ENCODE peak calls at places on chromosomes 2 and 18, in six cellular contexts. T is MM.1S, E is heart left ventricle, N is WERI-Rb-1, R is endodermal cell, A is A673. F is an unnamed sample.

GRCh38 chr2:158142568-158143332 is 41.1 kb downstream of the UPP2 start:
- DNase-seq in T (no peak), E (no peak), N (no peak), R (no peak), A (peak), F (peak)

GRCh38 chr2:134359367-134360081 is 105.7 kb downstream of the MGAT5 start:
- DNase-seq in T (no peak), E (no peak), N (peak), R (no peak), A (no peak), F (no peak)

GRCh38 chr2:216520156-216520555 is 21.5 kb downstream of the RPL37A start:
- DNase-seq in T (no peak), E (no peak), N (no peak), R (no peak), A (no peak), F (peak)

GRCh38 chr2:134260726-134261125 is 6.9 kb downstream of the MGAT5 start:
- DNase-seq in T (no peak), E (peak), N (no peak), R (no peak), A (no peak), F (peak)

GRCh38 chr2:191341436-191341835 is 96.2 kb downstream of the MYO1B start:
- DNase-seq in T (no peak), E (no peak), N (no peak), R (no peak), A (no peak), F (no peak)

GRCh38 chr2:225103737-225104141 is 61.5 kb upstream of the DOCK10 start:
- DNase-seq in T (no peak), E (no peak), N (no peak), R (no peak), A (no peak), F (peak)

GRCh38 chr2:11683486-11683885 is 13.5 kb upstream of the NTSR2 start:
- DNase-seq in T (no peak), E (no peak), N (peak), R (peak), A (no peak), F (no peak)

GRCh38 chr2:113896791-113897190 is 6.9 kb downstream of the ACTR3 start:
- DNase-seq in T (no peak), E (no peak), N (no peak), R (no peak), A (no peak), F (peak)

GRCh38 chr2:41160439-41160838 is 708.5 kb upstream of the SLC8A1 start:
- DNase-seq in T (no peak), E (no peak), N (peak), R (no peak), A (no peak), F (no peak)

GRCh38 chr2:20484810-20485611 is 38.1 kb downstream of the RHOB start:
- DNase-seq in T (no peak), E (no peak), N (no peak), R (peak), A (no peak), F (no peak)

GRCh38 chr18:26480897-26481795 is 67.2 kb downstream of the KCTD1 start:
- DNase-seq in T (no peak), E (no peak), N (no peak), R (no peak), A (peak), F (peak)

GRCh38 chr2:108612514-108613183 is 78.4 kb downstream of the LIMS1 start:
- DNase-seq in T (peak), E (no peak), N (no peak), R (no peak), A (no peak), F (no peak)

GRCh38 chr2:37389984-37390765 is 45.7 kb downstream of the QPCT start:
- DNase-seq in T (peak), E (peak), N (peak), R (peak), A (peak), F (peak)

GRCh38 chr18:25503567-25504081 is 151.7 kb upstream of the ZNF521 start:
- DNase-seq in T (no peak), E (peak), N (peak), R (peak), A (peak), F (peak)

GRCh38 chr2:100482741-100483140 is 12.5 kb downstream of the NMS start:
- DNase-seq in T (no peak), E (no peak), N (no peak), R (peak), A (no peak), F (no peak)

GRCh38 chr2:3489449-3490115 is 29.7 kb downstream of the ADI1 start:
- DNase-seq in T (no peak), E (no peak), N (no peak), R (peak), A (no peak), F (no peak)

GRCh38 chr2:220811952-220812570 is 760.0 kb downstream of the EPHA4 start:
- DNase-seq in T (no peak), E (no peak), N (no peak), R (no peak), A (no peak), F (peak)

GRCh38 chr2:235945608-235946140 is 222.5 kb downstream of the GBX2 start:
- DNase-seq in T (peak), E (no peak), N (no peak), R (no peak), A (no peak), F (no peak)

GRCh38 chr2:174859563-174860169 is 95.4 kb upstream of the CHRNA1 start:
- DNase-seq in T (no peak), E (no peak), N (no peak), R (no peak), A (no peak), F (no peak)

GRCh38 chr2:42169869-42170465 is 814 bp downstream of the EML4 start:
- DNase-seq in T (peak), E (no peak), N (no peak), R (no peak), A (peak), F (peak)

GRCh38 chr2:238448031-238448955 is 21.6 kb downstream of the ASB1 start:
- DNase-seq in T (no peak), E (no peak), N (no peak), R (no peak), A (no peak), F (no peak)

GRCh38 chr2:120066708-120067547 is 54.1 kb downstream of the EPB41L5 start:
- DNase-seq in T (no peak), E (no peak), N (no peak), R (no peak), A (no peak), F (peak)

GRCh38 chr2:237223208-237223861 is 137.6 kb downstream of the COPS8 start:
- DNase-seq in T (no peak), E (no peak), N (no peak), R (peak), A (peak), F (peak)

GRCh38 chr2:49403722-49404507 is 249.6 kb upstream of the FSHR start:
- DNase-seq in T (no peak), E (no peak), N (no peak), R (no peak), A (no peak), F (no peak)

GRCh38 chr18:74654637-74655036 is 57.0 kb downstream of the ZNF407 start:
- DNase-seq in T (no peak), E (no peak), N (no peak), R (no peak), A (peak), F (peak)

GRCh38 chr2:181955010-181955409 is 30.6 kb upstream of the PPP1R1C start:
- DNase-seq in T (no peak), E (no peak), N (no peak), R (no peak), A (peak), F (peak)

GRCh38 chr2:137718786-137719185 is 245.5 kb upstream of the HNMT start:
- DNase-seq in T (no peak), E (no peak), N (no peak), R (no peak), A (no peak), F (no peak)

GRCh38 chr18:12750708-12751502 is 48.1 kb downstream of the PSMG2 start:
- DNase-seq in T (no peak), E (no peak), N (no peak), R (no peak), A (no peak), F (no peak)

GRCh38 chr2:26696352-26696816 is 3.9 kb downstream of the KCNK3 start:
- DNase-seq in T (no peak), E (no peak), N (no peak), R (peak), A (no peak), F (peak)

GRCh38 chr2:12479042-12479601 is 237.6 kb upstream of the TRIB2 start:
- DNase-seq in T (no peak), E (no peak), N (no peak), R (no peak), A (no peak), F (peak)

GRCh38 chr18:11114653-11115052 is 34.7 kb downstream of the PIEZO2 start:
- DNase-seq in T (no peak), E (no peak), N (no peak), R (no peak), A (no peak), F (no peak)

GRCh38 chr2:12507295-12507694 is 209.4 kb upstream of the TRIB2 start:
- DNase-seq in T (peak), E (no peak), N (no peak), R (no peak), A (peak), F (no peak)

GRCh38 chr2:235024951-235025773 is 73.3 kb downstream of the SH3BP4 start:
- DNase-seq in T (no peak), E (no peak), N (no peak), R (peak), A (no peak), F (no peak)

GRCh38 chr2:179951680-179952079 is 55.4 kb downstream of the CWC22 start:
- DNase-seq in T (no peak), E (no peak), N (no peak), R (no peak), A (no peak), F (no peak)

GRCh38 chr2:226799211-226799975 is at the start of gene IRS1:
- DNase-seq in T (peak), E (peak), N (peak), R (peak), A (peak), F (peak)

GRCh38 chr2:67389286-67389685 is 7.8 kb upstream of the ETAA1 start:
- DNase-seq in T (no peak), E (no peak), N (no peak), R (no peak), A (peak), F (peak)

GRCh38 chr2:120568975-120569268 is 166.7 kb upstream of the GLI2 start:
- DNase-seq in T (no peak), E (no peak), N (no peak), R (no peak), A (no peak), F (no peak)

GRCh38 chr2:55365303-55365702 is 54.4 kb downstream of the CCDC88A start:
- DNase-seq in T (no peak), E (no peak), N (no peak), R (no peak), A (no peak), F (no peak)

GRCh38 chr2:12763486-12763885 is 46.8 kb downstream of the TRIB2 start:
- DNase-seq in T (no peak), E (no peak), N (no peak), R (no peak), A (no peak), F (no peak)

DNA sequence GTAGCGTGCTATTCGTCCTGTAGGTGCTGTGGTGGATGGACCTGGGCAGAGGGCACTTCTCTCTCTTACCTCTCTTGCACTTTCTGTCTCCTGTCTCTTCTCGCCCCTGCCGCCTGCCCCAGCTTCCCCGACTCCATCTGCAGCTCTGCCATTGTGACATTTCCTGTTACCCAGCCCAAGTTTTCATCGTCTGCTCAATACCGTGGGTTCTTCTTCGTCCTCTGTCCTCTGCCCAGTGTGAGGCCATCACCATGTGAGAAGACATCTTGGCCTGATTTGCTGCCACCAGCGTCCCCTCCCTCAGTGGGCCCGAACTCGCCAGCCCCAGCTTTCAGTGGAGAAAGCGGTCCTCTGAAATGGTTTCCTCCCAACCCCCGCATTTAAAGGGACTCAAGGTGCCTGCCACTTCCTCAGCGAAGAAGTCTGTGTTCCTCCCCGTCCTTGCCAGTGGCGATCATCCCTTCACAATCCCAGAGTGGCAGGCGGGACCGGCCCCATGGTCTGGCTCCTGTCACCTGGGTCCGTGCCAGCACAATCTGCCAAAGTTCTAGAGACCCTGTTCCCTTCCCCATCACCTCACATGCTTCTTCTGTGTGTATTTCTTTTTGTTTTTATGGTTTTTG is 18.0 kb downstream of the TGOLN2 start:
- DNase-seq in T (peak), E (no peak), N (no peak), R (no peak), A (no peak), F (no peak)
- H3K4me3 ChIP-seq in T (peak), E (no peak), N (no peak), R (no peak), A (no peak), F (no peak)

GRCh38 chr18:67672719-67673118 is 156.2 kb upstream of the DSEL start:
- DNase-seq in T (no peak), E (no peak), N (no peak), R (no peak), A (no peak), F (peak)
- TF ChIP-seq CTCF in T (no peak), E (no peak), N (no peak), R (no peak), A (no peak), F (no peak)

GRCh38 chr2:71455741-71456569 is 2.6 kb downstream of the DYSF start:
- DNase-seq in T (no peak), E (peak), N (no peak), R (peak), A (no peak), F (no peak)
- H3K4me3 ChIP-seq in T (no peak), E (no peak), N (no peak), R (no peak), A (no peak), F (no peak)

GRCh38 chr2:23457990-23458689 is 73.2 kb downstream of the KLHL29 start:
- DNase-seq in T (no peak), E (no peak), N (no peak), R (no peak), A (no peak), F (no peak)

GRCh38 chr2:23459032-23459431 is 74.1 kb downstream of the KLHL29 start:
- DNase-seq in T (no peak), E (no peak), N (no peak), R (no peak), A (no peak), F (no peak)

GRCh38 chr2:23460983-23461382 is 76.0 kb downstream of the KLHL29 start:
- DNase-seq in T (no peak), E (no peak), N (no peak), R (no peak), A (no peak), F (no peak)

GRCh38 chr2:23456881-23457760 is 72.1 kb downstream of the KLHL29 start:
- DNase-seq in T (no peak), E (no peak), N (no peak), R (no peak), A (no peak), F (peak)

DNA sequence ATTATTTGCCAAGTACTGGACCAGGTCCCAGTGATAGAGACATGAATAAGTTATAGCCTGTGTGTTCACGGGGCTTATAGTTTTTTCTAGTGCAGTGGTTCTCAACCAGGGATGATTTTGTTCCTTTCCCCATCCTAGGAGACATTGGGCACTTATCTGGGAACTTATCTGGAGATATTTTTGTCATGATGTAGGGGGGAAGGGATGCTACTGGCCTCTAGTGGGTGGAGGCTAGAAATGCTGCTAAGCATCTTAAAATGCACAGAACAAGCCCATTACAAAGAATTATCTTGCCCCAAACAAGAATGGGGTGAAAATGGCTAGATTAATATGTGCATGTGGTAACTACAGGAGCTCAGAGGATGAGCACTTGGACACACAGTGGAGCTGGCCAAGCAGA is 75.2 kb downstream of the KLHL29 start:
- DNase-seq in T (no peak), E (no peak), N (no peak), R (peak), A (peak), F (peak)
- TF ChIP-seq CTCF in T (peak), E (peak), N (peak), R (peak), A (peak), F (peak)

DNA sequence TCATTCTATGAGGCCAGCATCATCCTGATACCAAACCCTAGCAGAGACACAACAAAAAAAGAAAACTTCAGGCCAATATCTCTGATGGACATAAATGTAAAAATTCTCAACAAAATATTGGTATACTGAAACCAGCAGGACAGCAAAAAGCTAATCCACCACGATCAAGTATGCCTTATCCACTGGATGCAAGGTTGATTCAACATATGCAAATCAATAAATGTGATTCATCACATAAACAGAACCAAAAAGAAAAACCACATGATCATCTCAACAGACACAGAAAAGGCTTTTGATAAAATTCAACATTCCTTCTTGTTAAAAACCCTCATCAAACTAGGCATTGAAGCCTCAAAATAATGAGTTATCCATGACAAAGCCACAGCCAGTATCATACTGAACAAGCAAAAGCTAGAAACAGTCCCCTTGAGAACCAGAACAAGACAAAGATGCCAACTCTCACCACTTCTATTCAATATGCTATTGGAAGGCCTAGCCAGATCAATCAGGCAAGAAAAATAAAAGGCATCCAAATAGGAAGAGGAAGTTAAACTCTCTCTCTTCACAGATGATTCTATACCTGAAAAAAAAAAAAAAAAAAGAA is 45.3 kb downstream of the RTTN start:
- DNase-seq in T (no peak), E (no peak), N (no peak), R (no peak), A (no peak), F (no peak)
- H3K4me3 ChIP-seq in T (peak), E (no peak), N (no peak), R (no peak), A (no peak), F (no peak)

DNA sequence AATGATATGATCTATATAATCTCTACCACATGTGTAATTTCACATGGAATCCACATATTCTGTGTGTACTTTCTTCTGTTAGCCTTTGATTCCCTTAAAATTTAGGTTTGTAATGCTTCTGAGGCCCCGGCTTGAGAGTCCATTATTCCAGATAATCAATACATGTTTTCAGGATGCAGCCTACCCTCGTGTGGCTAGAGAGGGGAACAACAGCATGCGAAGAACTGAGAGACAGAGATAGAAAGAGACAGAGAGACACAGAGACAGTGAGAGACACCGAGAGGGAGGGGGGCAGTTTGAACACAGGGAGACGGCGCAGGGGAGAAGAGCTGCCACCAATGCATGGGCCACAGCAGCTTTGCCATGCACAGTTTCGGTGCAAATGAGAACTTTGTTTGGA is 185.4 kb downstream of the SNTG2 start:
- DNase-seq in T (no peak), E (no peak), N (peak), R (peak), A (peak), F (no peak)
- TF ChIP-seq CTCF in T (no peak), E (no peak), N (peak), R (peak), A (peak), F (no peak)

DNA sequence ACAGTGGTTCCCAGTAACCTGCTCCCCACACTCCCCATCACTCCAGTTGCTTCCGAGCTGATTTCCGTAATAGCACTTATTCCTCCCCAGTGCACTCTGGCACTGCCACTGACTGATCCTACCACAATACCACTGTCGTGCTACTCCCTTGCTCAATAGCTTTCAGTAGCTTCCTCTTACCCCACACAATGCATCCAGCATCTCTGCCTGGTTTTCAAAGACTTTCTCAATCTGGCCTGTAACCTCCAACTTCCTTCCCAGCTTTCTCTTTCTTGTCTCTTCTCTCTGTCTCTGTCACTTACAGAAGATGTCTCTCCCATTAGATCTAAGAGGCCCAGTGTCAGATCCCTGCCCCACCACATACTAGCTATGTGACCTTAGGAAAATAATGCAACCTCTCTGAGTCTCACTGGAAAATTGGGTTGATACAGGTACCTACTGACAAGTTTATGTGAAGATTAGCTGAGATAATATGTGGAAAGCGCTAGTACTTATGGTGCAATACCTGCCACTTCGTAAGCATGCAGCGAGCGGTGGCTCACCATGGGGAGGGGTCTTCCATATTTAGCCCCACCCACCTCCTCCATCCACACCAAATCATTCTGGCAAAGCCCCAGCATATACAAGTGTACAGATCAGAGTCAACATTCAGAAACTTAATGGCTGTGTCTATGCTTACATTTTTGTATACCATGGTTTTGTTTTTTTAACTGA is 36.7 kb downstream of the SFXN5 start:
- DNase-seq in T (no peak), E (no peak), N (no peak), R (no peak), A (no peak), F (no peak)
- H3K4me3 ChIP-seq in T (no peak), E (no peak), N (no peak), R (no peak), A (no peak), F (no peak)

GRCh38 chr2:202007015-202008011 is 26.3 kb upstream of the FZD7 start:
- DNase-seq in T (no peak), E (no peak), N (no peak), R (no peak), A (no peak), F (peak)
- TF ChIP-seq CTCF in T (peak), E (no peak), N (no peak), R (no peak), A (no peak), F (peak)

F was measured in fibroblast of the aortic adventitia.